ENCODE peak calls at places on chromosomes 7 and 10, in five cellular contexts. S is SK-N-SH, N is neuronal stem cell, R is ascending aorta, G is heart left ventricle. C is an unnamed sample.
A peak's percentile ranks its signal among the peaks of the same experiment; 100 is the strongest.

GRCh38 chr7:137080516-137081203 is 212.2 kb downstream of the CHRM2 start:
- DNase-seq in G (no peak), N (no peak), R (no peak), S (no peak), C (no peak)

GRCh38 chr10:70596860-70597809 is 5.4 kb downstream of the PRF1 start:
- DNase-seq in G (no peak), N (no peak), S (peak; percentile 62), R (no peak), C (no peak)

GRCh38 chr7:88111136-88111748 is 108.6 kb downstream of the SRI start:
- DNase-seq in G (no peak), N (peak; percentile 12), R (no peak), S (peak; percentile 36), C (no peak)

GRCh38 chr7:48244902-48245301 is 73.6 kb downstream of the ABCA13 start:
- DNase-seq in R (no peak), G (peak; percentile 31), S (no peak), N (no peak), C (peak; percentile 58)

GRCh38 chr10:113030453-113030852 is 80.4 kb downstream of the TCF7L2 start:
- DNase-seq in R (peak; percentile 58), S (no peak), N (no peak), G (no peak), C (no peak)

GRCh38 chr7:99788554-99788953 is 4.6 kb upstream of the CYP3A4 start:
- DNase-seq in R (no peak), S (no peak), G (no peak), N (no peak), C (no peak)

GRCh38 chr7:47262881-47263280 is 319.0 kb downstream of the TNS3 start:
- DNase-seq in S (no peak), G (no peak), R (peak; percentile 34), N (no peak), C (no peak)

GRCh38 chr10:65611592-65611991 is 1314.2 kb upstream of the LRRTM3 start:
- DNase-seq in R (no peak), N (no peak), G (no peak), S (no peak), C (no peak)

GRCh38 chr7:129498021-129498420 is 4.3 kb upstream of the SMKR1 start:
- DNase-seq in G (no peak), R (no peak), N (no peak), S (no peak), C (no peak)

GRCh38 chr7:8719102-8719501 is 285.7 kb downstream of the NXPH1 start:
- DNase-seq in S (no peak), R (no peak), G (no peak), N (no peak), C (peak; percentile 46)

GRCh38 chr7:151696738-151697514 is 177.2 kb upstream of the RHEB start:
- DNase-seq in R (no peak), N (no peak), S (peak; percentile 73), G (no peak), C (no peak)

GRCh38 chr10:87798082-87798481 is 19.9 kb downstream of the ATAD1 start:
- DNase-seq in S (no peak), G (no peak), R (no peak), N (no peak), C (no peak)

GRCh38 chr7:67401492-67401891 is 404.9 kb downstream of the TYW1 start:
- DNase-seq in S (no peak), G (no peak), N (no peak), R (no peak), C (no peak)

GRCh38 chr7:94580601-94581000 is 71.0 kb downstream of the CASD1 start:
- DNase-seq in G (no peak), R (no peak), N (no peak), S (no peak), C (no peak)

GRCh38 chr10:635088-635861 is 54.2 kb downstream of the DIP2C start:
- DNase-seq in G (no peak), R (no peak), S (no peak), N (no peak), C (no peak)

GRCh38 chr7:152902870-152903860 is 143.6 kb downstream of the ACTR3B start:
- DNase-seq in N (no peak), G (no peak), R (no peak), S (no peak), C (no peak)

GRCh38 chr7:154419344-154419743 is 367.1 kb downstream of the DPP6 start:
- DNase-seq in G (no peak), R (no peak), S (no peak), N (no peak), C (no peak)

GRCh38 chr10:103111031-103111917 is 81.8 kb downstream of the NT5C2 start:
- DNase-seq in S (no peak), G (no peak), N (no peak), R (no peak), C (no peak)

GRCh38 chr10:6498771-6499170 is 81.3 kb downstream of the PRKCQ start:
- DNase-seq in S (no peak), R (no peak), G (no peak), N (no peak), C (no peak)

GRCh38 chr7:104859754-104860426 is 154.1 kb upstream of the KMT2E start:
- DNase-seq in S (no peak), G (no peak), R (no peak), N (no peak), C (no peak)

GRCh38 chr10:49844775-49845561 is 82.8 kb upstream of the OGDHL start:
- DNase-seq in N (no peak), S (no peak), G (no peak), R (no peak), C (no peak)

GRCh38 chr10:29375888-29376287 is 87.0 kb downstream of the LYZL1 start:
- DNase-seq in N (no peak), R (no peak), S (no peak), G (no peak), C (no peak)

GRCh38 chr7:4080013-4080412 is 602.1 kb upstream of the FOXK1 start:
- DNase-seq in G (no peak), N (no peak), R (peak; percentile 40), S (no peak), C (peak; percentile 28)

DNA sequence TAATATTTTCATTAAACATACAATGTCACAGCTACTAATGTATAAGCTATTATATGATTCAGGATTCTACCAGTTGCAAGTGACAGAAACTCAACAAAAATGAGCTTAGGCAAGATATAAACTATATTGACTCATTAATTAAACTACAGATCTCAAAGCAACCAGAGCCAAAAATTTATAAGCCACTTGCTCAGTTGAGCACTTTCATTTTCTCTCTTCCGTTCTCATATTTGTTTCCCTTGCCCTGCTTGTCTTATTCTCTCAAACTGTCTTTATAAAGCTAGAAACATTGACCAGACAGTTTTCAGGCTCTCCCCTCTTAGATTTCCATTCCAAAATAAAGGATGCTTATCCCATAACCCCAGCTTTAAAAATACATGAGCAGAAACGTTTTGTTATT is 60.2 kb upstream of the DGKB start:
- DNase-seq in G (no peak), R (no peak), N (no peak), S (no peak), C (no peak)
- H3K4me3 ChIP-seq in G (no peak overlapping the region), R (no peak overlapping the region), N (no peak overlapping the region), S (no peak overlapping the region), C (no peak overlapping the region)

GRCh38 chr10:60521974-60522405 is 132.3 kb upstream of the ANK3 start:
- DNase-seq in N (no peak), R (no peak), S (peak; percentile 40), G (peak; percentile 25), C (peak; percentile 62)
- H3K27ac ChIP-seq in N (no peak overlapping the region), R (no peak overlapping the region), S (peak overlapping the region; percentile 53), G (no peak overlapping the region), C (no peak overlapping the region)

GRCh38 chr7:28958946-28959417 is 852 bp upstream of the TRIL start:
- DNase-seq in R (no peak), G (no peak), N (no peak), S (no peak), C (no peak)
- H3K4me3 ChIP-seq in R (peak overlapping the region; percentile 48), G (peak overlapping the region; percentile 72), N (no peak overlapping the region), S (peak overlapping the region; percentile 59), C (no peak overlapping the region)

DNA sequence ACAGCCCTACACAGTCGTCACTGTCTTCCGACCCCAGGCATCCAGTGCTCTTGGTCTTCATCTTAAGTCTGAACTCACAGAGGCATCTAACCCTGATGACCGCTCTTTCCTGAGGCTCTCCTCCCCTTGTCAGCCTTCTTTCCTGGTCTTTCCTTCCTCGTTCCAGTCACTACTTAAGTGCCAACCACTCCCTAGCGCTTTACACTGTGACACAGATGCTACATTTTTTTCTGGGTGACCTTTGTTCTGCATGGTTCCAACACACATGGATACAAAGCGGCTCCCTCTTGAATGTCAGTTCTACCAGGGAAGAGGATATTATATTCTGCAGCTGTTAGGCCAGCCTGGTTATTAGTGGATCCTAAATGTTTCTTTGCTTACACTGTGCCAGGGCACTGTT is 12.7 kb downstream of the YWHAG start:
- DNase-seq in R (no peak), G (no peak), N (no peak), S (no peak), C (no peak)
- H3K27ac ChIP-seq in R (no peak overlapping the region), G (peak overlapping the region; percentile 37), N (no peak overlapping the region), S (no peak overlapping the region), C (peak overlapping the region; percentile 72)

DNA sequence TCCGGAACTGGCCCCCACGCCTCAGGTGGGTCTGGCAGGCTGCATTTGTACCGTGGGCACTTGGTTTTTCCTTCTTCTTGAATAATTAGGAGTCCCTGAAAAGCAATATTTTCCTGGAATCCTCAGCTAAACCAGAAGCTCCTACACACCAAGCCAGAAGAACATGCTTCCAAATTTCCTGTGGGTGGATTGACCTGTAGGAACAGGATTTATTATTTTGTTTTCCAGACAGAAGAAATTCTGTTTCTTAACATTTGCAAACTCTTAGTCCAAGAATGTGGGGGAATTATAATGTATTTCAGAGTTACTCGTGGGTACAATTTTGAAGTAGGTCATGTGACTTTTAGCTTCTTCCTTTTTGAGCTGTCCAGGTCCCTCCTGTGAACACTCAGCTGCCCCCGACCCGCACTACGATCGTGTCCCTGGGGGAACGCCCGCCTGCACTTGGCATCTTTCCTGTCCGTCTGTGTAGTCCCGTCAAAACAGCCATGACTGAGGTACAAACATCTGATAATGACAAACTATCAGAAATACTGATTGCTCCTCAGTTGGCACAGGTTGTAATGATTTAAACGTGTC is 27.7 kb upstream of the VIPR2 start:
- DNase-seq in N (no peak), R (no peak), G (no peak), S (no peak), C (no peak)
- H3K4me3 ChIP-seq in N (no peak overlapping the region), R (no peak overlapping the region), G (no peak overlapping the region), S (no peak overlapping the region), C (no peak overlapping the region)

GRCh38 chr10:97270523-97271154 is 21.8 kb downstream of the ARHGAP19 start:
- DNase-seq in S (no peak), R (no peak), N (no peak), G (no peak), C (no peak)

GRCh38 chr10:97263971-97264370 is 28.5 kb downstream of the ARHGAP19 start:
- DNase-seq in R (no peak), G (no peak), N (no peak), S (no peak), C (no peak)

GRCh38 chr10:97267671-97268070 is 24.8 kb downstream of the ARHGAP19 start:
- DNase-seq in R (no peak), G (no peak), S (no peak), N (no peak), C (no peak)
- H3K27ac ChIP-seq in R (no peak overlapping the region), G (no peak overlapping the region), S (no peak overlapping the region), N (no peak overlapping the region), C (no peak overlapping the region)

C was measured in adrenal gland.